ENCODE peak calls at places on chromosomes 11 and 22, in four cellular contexts. T is stimulated activated naive CD4-positive, alpha-beta T cell; D is HEK293T; G is NCI-H1417. L is an unnamed sample.

GRCh38 chr11:116109228-116109627 is 605.0 kb upstream of the CADM1 start:
- DNase-seq in T (no peak), D (peak), G (no peak), L (no peak)

GRCh38 chr22:45531944-45532631 is 29.4 kb downstream of the FBLN1 start:
- DNase-seq in T (no peak), D (no peak), G (peak), L (no peak)

GRCh38 chr22:40426671-40427070 is 56.3 kb downstream of the SGSM3 start:
- DNase-seq in T (no peak), D (no peak), G (peak), L (no peak)

GRCh38 chr11:45993438-45994064 is 71.1 kb downstream of the LARGE2 start:
- DNase-seq in T (no peak), D (no peak), G (no peak), L (no peak)

GRCh38 chr22:32957093-32957835 is 100.9 kb downstream of the SYN3 start:
- DNase-seq in T (no peak), D (no peak), G (no peak), L (no peak)

GRCh38 chr11:46681814-46682213 is 18.6 kb downstream of the ARHGAP1 start:
- DNase-seq in T (no peak), D (no peak), G (no peak), L (no peak)

GRCh38 chr11:71381781-71382505 is 66.2 kb downstream of the DHCR7 start:
- DNase-seq in T (no peak), D (no peak), G (no peak), L (no peak)

GRCh38 chr11:95788921-95789505 is 569 bp downstream of the FAM76B start:
- DNase-seq in T (peak), D (peak), G (peak), L (peak)

GRCh38 chr22:48923909-48924475 is 903.7 kb downstream of the BRD1 start:
- DNase-seq in T (no peak), D (no peak), G (no peak), L (no peak)

GRCh38 chr11:116504541-116505149 is 268.1 kb downstream of the BUD13 start:
- DNase-seq in T (no peak), D (no peak), G (no peak), L (no peak)

GRCh38 chr22:38694049-38694448 is 6.7 kb downstream of the JOSD1 start:
- DNase-seq in T (no peak), D (no peak), G (no peak), L (no peak)

GRCh38 chr11:127023991-127024390 is 23.4 kb upstream of the KIRREL3 start:
- DNase-seq in T (no peak), D (no peak), G (no peak), L (no peak)

GRCh38 chr11:22479133-22479690 is 141.0 kb downstream of the SLC17A6 start:
- DNase-seq in T (no peak), D (no peak), G (no peak), L (no peak)

GRCh38 chr11:33258631-33259184 is 1.5 kb downstream of the HIPK3 start:
- DNase-seq in T (peak), D (no peak), G (no peak), L (no peak)

GRCh38 chr11:20155683-20156279 is 4.5 kb downstream of the DBX1 start:
- DNase-seq in T (no peak), D (no peak), G (no peak), L (no peak)

GRCh38 chr11:126949066-126949945 is 51.3 kb downstream of the KIRREL3 start:
- DNase-seq in T (no peak), D (no peak), G (no peak), L (no peak)

GRCh38 chr22:49300241-49300640 is 527.4 kb downstream of the BRD1 start:
- DNase-seq in T (no peak), D (no peak), G (no peak), L (no peak)

GRCh38 chr11:23555085-23555484 is 694.8 kb upstream of the CCDC179 start:
- DNase-seq in T (no peak), D (no peak), G (no peak), L (no peak)

GRCh38 chr11:45518096-45518852 is 147.1 kb downstream of the CHST1 start:
- DNase-seq in T (no peak), D (no peak), G (no peak), L (no peak)

GRCh38 chr11:108474664-108475485 is 7.5 kb upstream of the C11orf65 start:
- DNase-seq in T (no peak), D (no peak), G (no peak), L (no peak)

GRCh38 chr11:112961146-112961668 is at the start of gene NCAM1:
- DNase-seq in T (no peak), D (peak), G (peak), L (no peak)